ENCODE peak calls at places on chromosomes 16 and 17, in six cellular contexts. C, S, F, V, I and K are unnamed samples.

GRCh38 chr16:50213939-50214519 is 52.3 kb upstream of the ADCY7 start:
- DNase-seq in S (no peak), V (no peak), I (peak), F (peak), C (peak), K (no peak)

GRCh38 chr16:3578610-3579551 is 1.7 kb upstream of the NLRC3 start:
- DNase-seq in S (no peak), V (no peak), F (no peak), C (no peak), I (no peak), K (no peak)

GRCh38 chr17:41647940-41648410 is 23.6 kb upstream of the KRT17 start:
- DNase-seq in V (no peak), I (peak), C (peak), S (peak), F (peak), K (peak)

GRCh38 chr17:76265624-76266243 is 586 bp downstream of the UBALD2 start:
- DNase-seq in C (peak), S (peak), F (peak), I (peak), V (no peak), K (peak)

GRCh38 chr17:1077536-1078061 is 80.7 kb downstream of the TIMM22 start:
- DNase-seq in I (no peak), S (no peak), F (no peak), C (no peak), V (no peak), K (peak)

GRCh38 chr17:71942626-71943025 is 178.2 kb upstream of the SOX9 start:
- DNase-seq in V (no peak), S (no peak), I (no peak), F (no peak), C (no peak), K (no peak)

GRCh38 chr17:20074001-20074400 is 64.8 kb downstream of the SPECC1 start:
- DNase-seq in C (no peak), V (no peak), F (no peak), S (no peak), I (no peak), K (no peak)

GRCh38 chr17:39863918-39864746 is at the start of gene IKZF3:
- DNase-seq in S (peak), F (peak), C (peak), V (no peak), I (peak), K (peak)

GRCh38 chr17:82648761-82649474 is 674 bp upstream of the WDR45B start:
- DNase-seq in V (no peak), S (peak), I (peak), F (peak), C (peak), K (peak)

GRCh38 chr16:21275529-21275928 is 2.6 kb downstream of the CRYM start:
- DNase-seq in F (no peak), C (no peak), S (no peak), I (no peak), V (no peak), K (no peak)

GRCh38 chr16:88706288-88706964 is at the start of the genes CTU2 and RNF166:
- DNase-seq in S (peak), I (peak), V (peak), C (peak), F (peak), K (peak)

GRCh38 chr17:37294888-37295287 is 80.9 kb upstream of the C17orf78 start:
- DNase-seq in F (no peak), V (no peak), C (peak), S (no peak), I (no peak), K (no peak)

GRCh38 chr16:86096850-86097249 is 197.9 kb downstream of the IRF8 start:
- DNase-seq in V (no peak), C (no peak), I (no peak), F (no peak), S (no peak), K (no peak)

GRCh38 chr17:27379863-27380533 is 76.2 kb upstream of the KSR1 start:
- DNase-seq in C (peak), V (no peak), F (no peak), I (no peak), S (peak), K (peak)
- H3K27ac ChIP-seq in C (no peak), V (no peak), F (peak), I (no peak), S (peak), K (no peak)

GRCh38 chr16:48272837-48273421 is 25.6 kb upstream of the ABCC11 start:
- DNase-seq in S (peak), F (no peak), V (no peak), C (no peak), I (no peak), K (no peak)
- H3K27ac ChIP-seq in S (peak), F (no peak), V (peak), C (no peak), I (no peak), K (no peak)

DNA sequence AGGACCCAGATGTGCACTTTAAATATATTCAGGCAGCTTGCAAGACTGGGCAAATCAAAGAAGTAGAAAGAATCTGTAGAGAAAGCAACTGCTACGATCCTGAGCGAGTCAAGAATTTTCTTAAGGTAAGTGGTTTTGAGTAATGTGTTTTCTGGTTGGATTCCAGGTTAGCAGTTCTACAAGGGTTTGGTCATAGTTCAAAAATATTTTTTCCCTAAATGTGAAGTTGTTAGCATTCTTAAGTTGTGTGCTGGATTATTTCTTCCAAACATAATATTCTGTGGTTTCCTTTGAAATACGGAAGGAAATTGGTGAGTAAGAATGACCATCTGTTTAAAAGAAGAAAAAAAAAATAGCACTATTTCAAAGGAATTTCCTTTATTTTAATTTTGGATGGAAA is 38.4 kb downstream of the PTRH2 start:
- DNase-seq in S (no peak), F (peak), I (no peak), V (no peak), C (no peak), K (no peak)
- H3K27ac ChIP-seq in S (no peak), F (peak), I (peak), V (no peak), C (no peak), K (no peak)

GRCh38 chr16:11603331-11603750 is 16.6 kb upstream of the LITAF start:
- DNase-seq in S (no peak), F (no peak), V (no peak), C (peak), I (no peak), K (no peak)
- H3K27ac ChIP-seq in S (peak), F (no peak), V (no peak), C (peak), I (no peak), K (no peak)

GRCh38 chr16:77856455-77857138 is 68.2 kb downstream of the VAT1L start:
- DNase-seq in I (no peak), F (no peak), C (peak), S (no peak), V (no peak), K (no peak)
- H3K27ac ChIP-seq in I (no peak), F (no peak), C (no peak), S (no peak), V (no peak), K (no peak)

GRCh38 chr17:28597606-28598383 is 1.0 kb downstream of the SPAG5 start:
- DNase-seq in F (no peak), C (no peak), V (no peak), I (no peak), S (no peak), K (no peak)
- H3K27ac ChIP-seq in F (peak), C (no peak), V (no peak), I (no peak), S (no peak), K (no peak)

GRCh38 chr16:75110637-75111513 is 5.7 kb downstream of the LDHD start:
- DNase-seq in F (peak), S (peak), I (peak), C (peak), V (peak), K (peak)
- H3K27ac ChIP-seq in F (peak), S (peak), I (peak), C (no peak), V (peak), K (peak)

DNA sequence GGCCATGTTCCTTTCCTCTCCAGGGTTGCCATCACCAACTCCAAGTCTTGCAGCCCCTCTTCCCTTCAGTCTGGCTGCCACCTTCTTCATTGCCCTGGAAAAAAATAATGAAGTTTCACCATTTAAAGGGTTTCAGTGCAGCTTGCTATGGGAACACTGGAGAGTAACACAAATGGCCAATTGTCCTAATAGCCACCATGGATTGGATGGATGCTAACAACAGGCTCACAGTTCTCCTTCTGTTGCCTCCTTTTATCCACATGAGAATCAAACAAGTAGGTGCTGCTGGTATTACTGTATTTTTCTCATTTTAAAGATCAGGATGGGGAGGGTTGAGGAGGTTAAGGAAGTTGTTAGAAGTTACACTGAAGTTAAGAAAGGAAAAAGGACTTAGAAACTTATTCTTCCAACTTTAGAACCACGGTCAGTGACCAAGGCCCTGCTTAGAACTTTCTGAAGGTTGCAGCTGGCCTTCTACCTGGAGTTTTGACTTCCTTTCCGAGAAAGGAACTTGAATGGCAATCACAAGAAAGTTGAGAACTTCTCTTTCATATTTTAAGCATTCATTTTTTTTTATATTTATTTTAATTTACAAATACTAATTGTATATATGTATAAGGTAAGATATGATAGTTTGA is 198.0 kb upstream of the MAF start:
- DNase-seq in F (no peak), V (no peak), S (no peak), I (no peak), C (no peak), K (no peak)
- H3K27ac ChIP-seq in F (no peak), V (no peak), S (no peak), I (no peak), C (no peak), K (no peak)

DNA sequence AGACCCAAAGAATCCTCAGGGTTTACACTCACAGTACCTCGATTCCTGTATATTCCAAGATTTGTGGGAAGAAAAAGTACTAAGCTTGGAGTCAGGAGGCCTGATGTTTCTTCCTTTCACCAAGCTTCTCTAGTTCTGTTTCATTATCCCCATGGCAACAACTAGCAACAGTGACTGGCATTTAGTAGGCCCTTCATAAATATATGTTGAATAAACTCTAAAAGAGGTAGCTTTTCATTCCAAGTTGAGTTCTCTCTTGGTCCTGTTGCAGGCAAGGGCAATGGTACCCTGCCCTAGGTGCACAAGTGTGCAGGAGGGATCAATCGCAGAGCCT is 527 bp upstream of the UBE2Z start:
- DNase-seq in V (no peak), F (peak), S (no peak), C (no peak), I (no peak), K (no peak)
- H3K27ac ChIP-seq in V (peak), F (peak), S (peak), C (peak), I (peak), K (peak)

GRCh38 chr17:4862720-4863119 is 29.6 kb downstream of the MINK1 start:
- DNase-seq in C (no peak), I (no peak), S (no peak), V (no peak), F (no peak), K (no peak)
- H3K27ac ChIP-seq in C (no peak), I (no peak), S (no peak), V (no peak), F (no peak), K (no peak)